ENCODE peak calls at places on chromosomes 12 and 14, in six cellular contexts. Q is non-pigmented ciliary epithelial cell, T is uterus, X is breast epithelium, V is H9, M is tibial nerve. W is an unnamed sample.

GRCh38 chr12:12331896-12332295 is 18.1 kb downstream of the MANSC1 start:
- DNase-seq in X (no peak), T (no peak), M (no peak), Q (no peak), V (no peak), W (no peak)

GRCh38 chr12:119512772-119513497 is 80.6 kb upstream of the TMEM233 start:
- DNase-seq in Q (no peak), M (no peak), V (no peak), T (no peak), X (no peak), W (no peak)

GRCh38 chr12:113227169-113227568 is 5.9 kb downstream of the TPCN1 start:
- DNase-seq in T (no peak), V (no peak), X (peak), M (no peak), Q (no peak), W (no peak)

GRCh38 chr12:122837306-122838265 is 2.3 kb downstream of the HIP1R start:
- DNase-seq in X (no peak), Q (no peak), M (no peak), V (no peak), T (no peak), W (no peak)

GRCh38 chr12:127130506-127131100 is 1136.4 kb upstream of the TMEM132C start:
- DNase-seq in X (no peak), T (no peak), M (no peak), V (no peak), Q (no peak), W (no peak)

GRCh38 chr12:52360663-52361271 is 6.5 kb downstream of the KRT85 start:
- DNase-seq in M (no peak), V (no peak), X (peak), T (no peak), Q (no peak), W (peak)

GRCh38 chr12:94178054-94178453 is 29.7 kb downstream of the PLXNC1 start:
- DNase-seq in T (no peak), Q (no peak), V (no peak), M (no peak), X (no peak), W (no peak)

GRCh38 chr12:34391771-34392581 is 369.7 kb downstream of the ALG10 start:
- DNase-seq in X (no peak), V (no peak), M (no peak), T (no peak), Q (no peak), W (peak)

GRCh38 chr12:52190860-52191729 is 719 bp downstream of the KRT80 start:
- DNase-seq in Q (no peak), X (no peak), V (no peak), M (no peak), T (no peak), W (no peak)

GRCh38 chr14:100692256-100692655 is 34.4 kb upstream of the DLK1 start:
- DNase-seq in Q (no peak), T (no peak), X (no peak), M (no peak), V (no peak), W (no peak)